ENCODE peak calls at places on chromosomes 3 and 15, in five cellular contexts. L, H, Q, O and X are unnamed samples.

GRCh38 chr3:49616491-49616941 is 57.6 kb upstream of the APEH start:
- DNase-seq in H (peak), L (peak), O (no peak), Q (peak), X (peak)

GRCh38 chr3:48511551-48511950 is 7.6 kb upstream of the SHISA5 start:
- DNase-seq in H (no peak), Q (no peak), L (no peak), O (no peak), X (no peak)

GRCh38 chr3:58074126-58074715 is 66.0 kb downstream of the FLNB start:
- DNase-seq in H (no peak), Q (no peak), O (no peak), L (no peak), X (no peak)

GRCh38 chr15:49137861-49138260 is 17.5 kb downstream of the COPS2 start:
- DNase-seq in Q (peak), O (no peak), L (peak), H (peak), X (peak)

GRCh38 chr15:40985541-40986330 is 32.5 kb downstream of the CHAC1 start:
- DNase-seq in L (peak), H (peak), Q (peak), O (no peak), X (peak)

GRCh38 chr15:54298396-54298795 is 320.2 kb downstream of the UNC13C start:
- DNase-seq in Q (no peak), O (no peak), H (no peak), L (no peak), X (no peak)

GRCh38 chr15:93485922-93486327 is 396.9 kb upstream of the RGMA start:
- DNase-seq in Q (no peak), O (no peak), H (no peak), L (no peak), X (no peak)

GRCh38 chr3:63193647-63194046 is 84.5 kb upstream of the SYNPR start:
- DNase-seq in Q (peak), L (no peak), H (no peak), O (no peak), X (peak)

GRCh38 chr3:8742921-8743605 is 9.5 kb downstream of the CAV3 start:
- DNase-seq in H (peak), O (no peak), L (no peak), Q (peak), X (peak)

GRCh38 chr3:150528359-150528797 is 17.9 kb downstream of the SERP1 start:
- DNase-seq in L (no peak), H (peak), Q (peak), O (no peak), X (peak)

GRCh38 chr3:138249636-138250035 is 62.5 kb downstream of the ARMC8 start:
- DNase-seq in Q (no peak), O (no peak), L (no peak), H (no peak), X (no peak)

GRCh38 chr3:140859592-140860336 is 81.9 kb upstream of the SLC25A36 start:
- DNase-seq in H (no peak), L (no peak), O (no peak), Q (peak), X (peak)

GRCh38 chr15:70195171-70195807 is 97.6 kb upstream of the TLE3 start:
- DNase-seq in O (no peak), H (no peak), Q (no peak), L (no peak), X (no peak)

GRCh38 chr3:102510663-102511062 is 75.8 kb downstream of the ZPLD1 start:
- DNase-seq in O (no peak), H (no peak), Q (no peak), L (no peak), X (no peak)

GRCh38 chr15:101500865-101501551 is 11.5 kb upstream of the PCSK6 start:
- DNase-seq in H (no peak), Q (no peak), L (no peak), O (no peak), X (peak)

GRCh38 chr3:100289339-100289738 is 28.5 kb downstream of the TBC1D23 start:
- DNase-seq in H (peak), O (no peak), L (peak), Q (no peak), X (peak)

GRCh38 chr15:58639002-58639756 is 110.3 kb downstream of the ADAM10 start:
- DNase-seq in H (no peak), Q (no peak), L (no peak), O (no peak), X (no peak)

GRCh38 chr15:40430271-40430805 is 10.4 kb upstream of the BAHD1 start:
- DNase-seq in L (no peak), O (no peak), H (peak), Q (peak), X (no peak)

GRCh38 chr3:79881431-79881830 is 113.6 kb upstream of the ROBO1 start:
- DNase-seq in Q (no peak), L (peak), O (no peak), H (no peak), X (peak)

GRCh38 chr3:137767146-137768020 is 3.3 kb downstream of the SOX14 start:
- DNase-seq in Q (no peak), L (no peak), O (no peak), H (no peak), X (no peak)

GRCh38 chr15:60721706-60722105 is 242.8 kb upstream of the ICE2 start:
- DNase-seq in O (no peak), H (peak), Q (peak), L (peak), X (peak)

GRCh38 chr3:66572938-66573710 is 72.3 kb upstream of the LRIG1 start:
- DNase-seq in Q (no peak), O (no peak), L (no peak), H (no peak), X (no peak)

GRCh38 chr15:68347392-68347791 is 69.8 kb downstream of the FEM1B start:
- DNase-seq in L (peak), H (peak), Q (no peak), O (peak), X (peak)

GRCh38 chr15:29934251-29934650 is 112.0 kb upstream of the TJP1 start:
- DNase-seq in O (no peak), Q (peak), H (peak), L (peak), X (peak)

GRCh38 chr3:44330444-44330843 is 8.1 kb upstream of the TCAIM start:
- DNase-seq in L (no peak), Q (no peak), O (no peak), H (no peak), X (no peak)

DNA sequence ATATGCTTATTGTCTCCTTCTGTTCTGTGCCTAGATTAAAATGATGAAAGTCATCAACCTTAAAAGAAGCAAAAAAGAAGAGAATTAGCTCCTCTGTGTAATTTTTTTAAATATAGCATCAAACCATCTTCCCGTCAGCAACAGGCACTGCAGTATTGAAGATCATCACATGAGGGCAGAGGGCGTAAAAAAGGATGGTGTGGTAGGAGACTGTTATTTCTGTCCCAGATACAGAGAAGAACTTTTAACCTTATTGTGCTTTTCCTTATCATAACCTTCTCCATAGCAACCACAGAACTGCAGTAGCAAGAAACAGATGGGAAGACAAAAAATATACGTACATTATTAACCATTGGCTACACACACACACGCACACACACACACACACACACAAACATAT is 88.8 kb downstream of the IGSF11 start:
- DNase-seq in Q (no peak), O (no peak), L (no peak), H (no peak), X (no peak)
- H3K4me3 ChIP-seq in Q (no peak), O (no peak), L (no peak), H (no peak), X (no peak)

GRCh38 chr15:88835646-88836045 is 32.4 kb downstream of the ACAN start:
- DNase-seq in H (peak), O (no peak), Q (peak), L (peak), X (no peak)

GRCh38 chr15:88835119-88835518 is 31.9 kb downstream of the ACAN start:
- DNase-seq in Q (peak), H (peak), L (no peak), O (no peak), X (no peak)

GRCh38 chr15:88833196-88833595 is 30.0 kb downstream of the ACAN start:
- DNase-seq in L (no peak), O (no peak), Q (no peak), H (no peak), X (no peak)

GRCh38 chr15:88833688-88834087 is 30.5 kb downstream of the ACAN start:
- DNase-seq in H (no peak), Q (no peak), L (no peak), O (no peak), X (no peak)

GRCh38 chr15:88834211-88834812 is 31.1 kb downstream of the ACAN start:
- DNase-seq in O (no peak), H (peak), L (peak), Q (peak), X (peak)
- TF ChIP-seq CTCF in O (peak), H (peak), L (peak), Q (peak), X (peak)

GRCh38 chr3:42934910-42935309 is 29.0 kb downstream of the ZNF662 start:
- DNase-seq in O (no peak), H (no peak), L (no peak), Q (no peak), X (no peak)

GRCh38 chr3:42934111-42934510 is 28.2 kb downstream of the ZNF662 start:
- DNase-seq in O (no peak), L (no peak), Q (no peak), H (no peak), X (no peak)

GRCh38 chr3:42935472-42935871 is 29.5 kb downstream of the ZNF662 start:
- DNase-seq in L (no peak), H (no peak), O (no peak), Q (no peak), X (no peak)

GRCh38 chr3:42937334-42937733 is 31.4 kb downstream of the ZNF662 start:
- DNase-seq in L (no peak), Q (no peak), O (no peak), H (no peak), X (no peak)

DNA sequence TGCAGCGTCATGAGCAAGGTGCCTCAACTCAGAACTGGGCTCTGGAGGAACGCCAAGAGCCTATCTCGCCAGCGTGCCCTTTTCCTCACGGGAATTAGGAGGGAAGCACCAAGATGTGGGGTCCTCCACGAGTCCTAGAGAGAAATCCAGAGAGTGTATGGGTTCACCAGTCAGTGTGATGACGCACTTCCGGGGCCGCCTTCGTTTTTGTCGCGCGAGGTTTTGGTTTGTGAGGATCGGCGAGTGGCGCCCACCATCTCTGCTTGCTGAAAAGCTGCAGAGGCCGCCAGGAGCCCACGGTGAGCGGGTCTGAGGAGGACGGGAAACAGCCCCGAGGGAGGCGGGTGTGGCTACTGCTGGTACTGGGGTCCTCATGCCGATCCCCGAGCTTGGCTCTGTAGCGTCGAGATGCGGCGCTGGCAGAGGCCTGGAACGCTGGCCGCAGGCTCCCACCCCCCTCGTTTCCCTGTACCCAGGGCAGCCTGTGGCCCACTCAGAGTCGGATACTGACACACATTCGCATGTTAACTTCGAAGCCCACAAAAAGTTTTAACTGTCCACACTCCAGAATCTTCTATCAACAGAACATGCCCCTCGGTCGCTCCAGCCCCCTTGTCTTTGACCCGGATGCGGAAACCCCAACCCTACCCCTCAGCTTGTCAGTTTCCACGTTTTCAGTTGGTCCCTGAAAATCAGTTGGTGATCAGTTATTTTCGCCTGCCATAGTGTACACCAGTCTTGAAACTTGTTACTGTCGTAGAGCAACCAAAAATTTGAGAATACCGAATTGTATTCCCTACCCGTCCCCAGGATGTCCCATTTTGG is 30.4 kb downstream of the ZNF662 start:
- DNase-seq in O (no peak), L (peak), Q (peak), H (peak), X (peak)
- H3K4me3 ChIP-seq in O (peak), L (peak), Q (peak), H (peak), X (peak)

GRCh38 chr3:190697502-190697830 is 165.0 kb downstream of the GMNC start:
- DNase-seq in O (no peak), Q (no peak), L (no peak), H (no peak), X (no peak)
- TF ChIP-seq CTCF in O (no peak), Q (no peak), L (no peak), H (no peak), X (no peak)

DNA sequence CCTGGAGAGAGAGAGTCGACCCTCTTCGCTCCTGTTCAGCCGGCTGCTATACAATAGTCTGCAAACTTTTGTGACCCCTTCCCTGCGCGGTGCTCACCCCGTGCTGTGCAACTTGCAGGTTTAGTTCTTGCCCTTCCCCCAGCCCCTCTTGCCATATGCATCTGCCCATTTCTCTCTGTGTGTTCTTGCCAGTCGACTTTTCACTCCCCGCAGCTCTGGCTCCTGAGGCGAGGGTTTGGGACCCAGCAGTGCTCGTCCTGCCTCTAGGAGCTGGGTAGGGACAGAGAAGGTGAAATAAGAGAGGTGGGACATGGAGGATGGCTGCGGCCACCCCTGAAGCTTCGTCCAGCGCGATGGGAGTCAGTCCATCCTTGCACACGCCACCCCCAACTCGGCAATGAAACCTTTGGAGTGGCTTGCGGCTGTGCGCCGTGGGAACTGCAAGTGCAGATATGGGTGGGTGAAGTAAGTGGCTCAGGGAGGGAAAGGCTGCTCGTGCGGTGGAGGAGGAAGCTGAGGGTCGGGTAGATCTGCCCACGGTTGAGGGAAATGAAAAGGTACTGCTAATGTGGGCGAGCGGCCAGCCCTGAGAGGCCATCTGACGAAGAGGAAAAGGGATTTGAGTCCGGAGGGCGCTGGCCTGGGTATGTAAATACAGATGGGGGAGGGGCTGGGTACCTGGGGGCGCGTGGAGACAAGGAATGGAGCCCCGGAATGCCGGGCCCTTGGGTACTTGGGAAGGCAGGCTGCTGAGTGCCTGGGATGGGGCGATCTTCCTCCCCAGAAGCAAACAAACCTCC is 1.0 kb downstream of the LRRC3B start:
- DNase-seq in O (no peak), L (no peak), Q (no peak), H (no peak), X (no peak)
- H3K4me3 ChIP-seq in O (no peak), L (no peak), Q (no peak), H (no peak), X (no peak)

DNA sequence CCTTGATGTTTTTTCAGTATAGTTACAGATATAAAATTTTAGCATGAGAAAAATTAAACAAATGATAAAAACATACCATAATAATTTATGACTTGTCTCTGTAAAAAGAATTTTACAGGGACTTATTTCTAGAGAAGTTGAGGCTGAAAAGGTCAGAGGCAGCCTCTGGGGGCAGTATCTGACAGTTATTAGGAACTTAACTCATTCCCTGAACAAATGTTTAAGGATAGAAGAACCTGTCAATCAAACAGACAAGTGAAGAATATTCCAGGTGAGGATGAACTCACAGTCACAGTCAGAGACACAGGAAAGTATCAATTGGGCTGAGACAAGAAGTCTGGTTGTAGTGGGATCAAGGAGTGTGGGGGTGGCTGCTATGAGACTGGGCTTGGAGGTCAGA is 7.3 kb downstream of the MYLK start:
- DNase-seq in O (no peak), Q (no peak), H (no peak), L (no peak), X (no peak)
- TF ChIP-seq CTCF in O (no peak), Q (peak), H (peak), L (peak), X (peak)

GRCh38 chr3:42159706-42160472 is 68.7 kb downstream of the TRAK1 start:
- DNase-seq in O (no peak), L (no peak), H (no peak), Q (no peak), X (peak)
- H3K4me3 ChIP-seq in O (no peak), L (peak), H (no peak), Q (no peak), X (peak)

DNA sequence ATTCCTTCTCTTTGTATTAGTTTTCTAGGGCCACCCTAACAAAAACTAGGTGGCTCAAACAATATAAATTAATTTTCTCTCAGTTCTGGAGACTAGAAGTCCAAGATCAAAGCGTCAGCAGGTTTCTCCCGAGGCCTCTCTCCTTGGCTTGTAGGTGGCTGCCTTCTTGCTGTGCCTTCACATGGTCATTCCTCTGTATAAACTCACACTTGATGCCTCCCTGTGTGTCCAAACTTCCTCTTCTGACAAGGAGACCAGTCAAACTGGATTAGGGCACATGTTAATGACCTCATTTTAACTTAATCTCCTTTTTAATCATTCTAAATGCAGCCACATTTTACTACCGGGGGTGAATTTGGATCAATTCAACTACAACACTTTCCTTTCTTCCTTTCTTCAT is 691.1 kb downstream of the DIPK2A start:
- DNase-seq in H (no peak), L (no peak), O (no peak), Q (no peak), X (no peak)
- TF ChIP-seq CTCF in H (no peak), L (no peak), O (no peak), Q (no peak), X (no peak)

GRCh38 chr3:46695177-46695961 is 1.9 kb upstream of the ALS2CL start:
- DNase-seq in Q (peak), H (no peak), O (no peak), L (no peak), X (no peak)
- H3K4me3 ChIP-seq in Q (no peak), H (no peak), O (no peak), L (no peak), X (no peak)

DNA sequence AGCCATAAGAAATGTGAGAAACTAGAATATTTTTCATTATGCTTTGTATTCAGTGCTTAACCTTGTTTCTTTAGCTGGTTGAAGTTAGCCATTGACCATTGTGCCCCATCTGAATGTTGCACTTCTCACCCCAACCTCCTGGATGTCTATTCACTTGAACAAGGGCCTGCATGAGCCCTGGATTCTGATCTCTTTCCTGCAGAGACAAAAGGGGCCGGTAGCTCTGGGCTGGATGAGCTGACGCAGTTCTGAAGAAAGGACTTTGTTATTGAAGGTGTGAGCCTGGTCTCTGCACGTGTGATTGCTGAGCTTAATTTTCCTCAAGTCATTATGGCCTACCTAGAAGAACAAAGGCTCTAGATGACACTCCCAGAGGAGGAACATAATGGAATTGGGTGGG is 237.0 kb upstream of the GAP43 start:
- DNase-seq in H (no peak), Q (no peak), O (no peak), L (no peak), X (no peak)
- TF ChIP-seq CTCF in H (no peak), Q (no peak), O (no peak), L (no peak), X (no peak)